ENCODE peak calls at places on chromosomes 13 and 19, in six cellular contexts. H is body of pancreas, P is adrenal gland, S is heart left ventricle, Q is tibial nerve, W is IMR-90. D is an unnamed sample.

GRCh38 chr13:37295046-37295445 is 189.6 kb upstream of the CSNK1A1L start:
- DNase-seq in Q (no peak), S (peak; percentile 48), W (no peak), P (no peak), H (no peak), D (no peak)

GRCh38 chr13:90696656-90697055 is 650.8 kb upstream of the MIR17HG start:
- DNase-seq in Q (no peak), P (no peak), H (no peak), W (peak; percentile 0), S (no peak), D (no peak)

GRCh38 chr19:30064021-30064699 is 122.1 kb downstream of the URI1 start:
- DNase-seq in P (peak; percentile 44), H (no peak), Q (no peak), S (peak; percentile 11), W (no peak), D (peak; percentile 12)

GRCh38 chr13:101554420-101555125 is 102.1 kb downstream of the ITGBL1 start:
- DNase-seq in W (no peak), H (no peak), Q (no peak), P (no peak), S (no peak), D (no peak)

GRCh38 chr13:98775844-98776598 is 23.5 kb upstream of the SLC15A1 start:
- DNase-seq in P (no peak), Q (no peak), S (no peak), H (no peak), W (peak; percentile 65), D (no peak)

GRCh38 chr13:32713397-32713796 is 127.1 kb downstream of the PDS5B start:
- DNase-seq in P (no peak), S (no peak), Q (no peak), W (no peak), H (no peak), D (no peak)

GRCh38 chr19:19506592-19506991 is 8.8 kb downstream of the TSSK6 start:
- DNase-seq in W (no peak), Q (no peak), H (no peak), P (no peak), S (no peak), D (no peak)

GRCh38 chr19:15328312-15328711 is 4.0 kb downstream of the BRD4 start:
- DNase-seq in Q (no peak), W (no peak), H (no peak), P (no peak), S (no peak), D (peak; percentile 41)

GRCh38 chr13:93003531-93003930 is 223.1 kb upstream of the GPC6 start:
- DNase-seq in H (no peak), W (no peak), P (no peak), S (no peak), Q (no peak), D (no peak)

GRCh38 chr19:47124937-47125668 is 5.5 kb upstream of the SAE1 start:
- DNase-seq in H (peak; percentile 51), Q (no peak), W (peak; percentile 78), S (no peak), P (no peak), D (peak; percentile 40)

GRCh38 chr13:101465877-101466276 is 13.4 kb downstream of the ITGBL1 start:
- DNase-seq in S (no peak), Q (no peak), H (no peak), P (no peak), W (peak; percentile 77), D (no peak)

GRCh38 chr13:32585625-32586021 is 629 bp upstream of the PDS5B start:
- DNase-seq in H (peak; percentile 13), P (no peak), W (no peak), S (peak; percentile 18), Q (no peak), D (no peak)

GRCh38 chr13:20294497-20294896 is 62.4 kb upstream of the GJB6 start:
- DNase-seq in H (no peak), S (no peak), P (no peak), Q (no peak), W (no peak), D (no peak)

GRCh38 chr13:108827637-108828036 is 198.2 kb downstream of the MYO16 start:
- DNase-seq in Q (no peak), H (peak; percentile 19), P (no peak), W (no peak), S (no peak), D (no peak)

GRCh38 chr19:45074744-45075143 is 1.5 kb downstream of the ZNF296 start:
- DNase-seq in W (no peak), Q (no peak), H (no peak), S (no peak), P (no peak), D (no peak)

GRCh38 chr13:82878536-82878935 is 1003.7 kb downstream of the SLITRK1 start:
- DNase-seq in H (no peak), S (no peak), P (no peak), W (no peak), Q (no peak), D (no peak)

GRCh38 chr19:21197589-21198295 is 55.9 kb downstream of the ZNF431 start:
- DNase-seq in Q (no peak), H (no peak), P (no peak), S (no peak), W (peak; percentile 3), D (peak; percentile 70)

GRCh38 chr13:30234763-30235162 is 72.6 kb downstream of the KATNAL1 start:
- DNase-seq in W (no peak), P (no peak), H (no peak), S (no peak), Q (no peak), D (no peak)

GRCh38 chr13:65733110-65733509 is 1497.0 kb downstream of the PCDH9 start:
- DNase-seq in P (no peak), H (no peak), Q (no peak), S (no peak), W (no peak), D (no peak)

GRCh38 chr19:45508931-45509691 is 1.8 kb downstream of the VASP start:
- DNase-seq in S (peak; percentile 90), H (peak; percentile 72), W (peak; percentile 66), P (peak; percentile 87), Q (no peak), D (peak; percentile 73)

GRCh38 chr19:6402058-6402457 is 9.1 kb upstream of the GTF2F1 start:
- DNase-seq in H (no peak), Q (no peak), W (no peak), S (no peak), P (no peak), D (no peak)

GRCh38 chr19:35913589-35913988 is 5.5 kb upstream of the TYROBP start:
- DNase-seq in S (no peak), W (peak; percentile 80), P (no peak), H (no peak), Q (no peak), D (no peak)

DNA sequence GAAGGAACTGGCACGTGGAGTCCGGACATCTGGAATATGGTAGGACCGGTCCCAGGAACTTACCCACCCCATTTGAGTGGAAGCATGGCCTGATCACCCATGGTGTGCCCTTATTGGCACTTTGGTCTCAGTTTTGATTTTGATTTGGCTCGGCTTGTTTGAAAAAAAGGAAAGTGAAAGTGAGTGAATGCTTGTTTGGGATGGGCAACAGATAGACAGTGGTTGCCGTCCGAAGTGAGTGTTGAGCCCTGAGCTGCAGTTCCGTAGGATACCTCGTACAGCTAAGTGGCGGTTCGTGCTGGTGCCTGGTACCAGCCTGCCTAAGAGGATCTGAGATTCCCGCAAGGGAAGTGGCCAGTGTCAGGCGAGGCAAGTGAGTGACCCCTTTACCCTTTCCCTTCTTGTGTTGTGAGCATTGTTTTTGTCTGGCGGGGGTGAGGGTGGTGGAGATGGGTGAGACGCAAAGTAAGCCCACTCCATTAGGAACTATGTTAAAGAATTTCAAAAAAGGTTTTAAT is 605.8 kb downstream of the UQCRFS1 start:
- DNase-seq in Q (no peak), S (no peak), P (no peak), H (no peak), W (no peak), D (no peak)
- TF ChIP-seq POLR2A in Q (no peak), S (no peak), P (no peak), H (no peak), W (no peak), D (no peak)

GRCh38 chr13:95038949-95039348 is 262.3 kb downstream of the ABCC4 start:
- DNase-seq in W (no peak), H (no peak), P (no peak), S (no peak), Q (no peak), D (no peak)
- H3K27ac ChIP-seq in W (peak overlapping the region; percentile 18), H (no peak overlapping the region), P (no peak overlapping the region), S (no peak overlapping the region), Q (no peak overlapping the region), D (no peak overlapping the region)

GRCh38 chr19:40800997-40801377 is 2.0 kb downstream of the EGLN2 start:
- DNase-seq in Q (no peak), S (no peak), W (no peak), P (no peak), H (peak; percentile 24), D (no peak)

GRCh38 chr19:40799558-40800338 is 757 bp downstream of the EGLN2 start:
- DNase-seq in W (no peak), Q (no peak), H (peak; percentile 43), P (no peak), S (peak; percentile 87), D (no peak)

GRCh38 chr19:40801449-40802299 is 2.7 kb downstream of the EGLN2 start:
- DNase-seq in W (no peak), Q (no peak), S (no peak), H (no peak), P (no peak), D (no peak)

GRCh38 chr19:40798997-40799557 is at the start of gene EGLN2:
- DNase-seq in P (no peak), S (no peak), H (no peak), W (no peak), Q (no peak), D (no peak)

GRCh38 chr19:40800339-40800996 is 1.5 kb downstream of the EGLN2 start:
- DNase-seq in P (no peak), W (no peak), Q (no peak), H (no peak), S (no peak), D (peak; percentile 52)
- H3K4me1 ChIP-seq in P (peaks cover 52% of the 10 kb centered on the region), W (peaks cover 36% of the 10 kb centered on the region), Q (no peaks in the 10 kb centered on the region), H (peaks cover 64% of the 10 kb centered on the region), S (peaks cover 62% of the 10 kb centered on the region), D (peaks cover 49% of the 10 kb centered on the region)

GRCh38 chr13:113898391-113898790 is 34.5 kb upstream of the GAS6 start:
- DNase-seq in H (no peak), Q (no peak), P (no peak), W (no peak), S (no peak), D (no peak)

GRCh38 chr13:113900646-113901045 is 36.8 kb upstream of the GAS6 start:
- DNase-seq in P (no peak), S (no peak), Q (no peak), W (no peak), H (no peak), D (no peak)

GRCh38 chr13:113897966-113898365 is 34.1 kb upstream of the GAS6 start:
- DNase-seq in P (no peak), S (no peak), H (no peak), W (no peak), Q (no peak), D (no peak)

GRCh38 chr13:113895436-113895835 is 31.6 kb upstream of the GAS6 start:
- DNase-seq in Q (no peak), H (no peak), W (peak; percentile 34), S (no peak), P (no peak), D (no peak)

DNA sequence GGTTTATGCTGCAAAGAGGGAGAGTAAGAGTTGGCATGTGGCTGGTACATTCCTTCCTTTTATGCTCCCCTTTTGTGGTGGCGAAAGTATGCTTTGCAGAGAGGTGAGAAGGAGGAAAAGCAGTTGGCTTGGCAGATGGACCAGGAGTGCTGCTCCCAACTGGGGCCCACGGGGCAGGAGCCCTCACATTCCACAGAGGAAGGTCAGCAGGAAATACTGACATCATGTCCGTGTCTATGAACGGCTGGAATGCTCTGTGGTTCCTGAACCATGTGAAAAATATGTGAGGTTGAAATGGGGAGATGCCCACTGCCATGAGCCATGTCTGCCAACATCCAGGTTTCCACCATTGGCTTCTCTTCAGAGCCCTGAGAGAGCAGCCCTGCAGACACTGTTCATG is 33.3 kb upstream of the GAS6 start:
- DNase-seq in Q (no peak), H (no peak), S (no peak), W (peak; percentile 98), P (no peak), D (no peak)
- TF ChIP-seq POLR2A in Q (no peak), H (no peak), S (no peak), W (peak; percentile 54), P (no peak), D (no peak)